ENCODE peak calls at places on chromosomes 6 and 20, in five cellular contexts. One of them, this sample, is unnamed.

GRCh38 chr20:4082406-4083102 is 67.2 kb upstream of the RNF24 start:
- DNase-seq in endothelial cell of umbilical vein: no peak
- DNase-seq in PC-3: peak; percentile 25
- DNase-seq in H1: no peak
- DNase-seq in fibroblast of lung: peak; percentile 83
- DNase-seq in this sample: peak; percentile 60

GRCh38 chr6:116764961-116765841 is at the start of gene FAM162B:
- DNase-seq in endothelial cell of umbilical vein: peak; percentile 36
- DNase-seq in PC-3: no peak
- DNase-seq in H1: peak; percentile 75
- DNase-seq in fibroblast of lung: peak; percentile 31
- DNase-seq in this sample: peak; percentile 45

GRCh38 chr6:52360601-52361346 is 1.2 kb upstream of the PAQR8 start:
- DNase-seq in endothelial cell of umbilical vein: no peak
- DNase-seq in PC-3: peak; percentile 56
- DNase-seq in H1: no peak
- DNase-seq in fibroblast of lung: no peak
- DNase-seq in this sample: no peak

GRCh38 chr6:140043762-140044378 is 669.4 kb upstream of the CITED2 start:
- DNase-seq in endothelial cell of umbilical vein: no peak
- DNase-seq in PC-3: peak; percentile 77
- DNase-seq in H1: no peak
- DNase-seq in fibroblast of lung: peak; percentile 67
- DNase-seq in this sample: peak; percentile 56

GRCh38 chr6:92922216-92922806 is 497.0 kb downstream of the EPHA7 start:
- DNase-seq in endothelial cell of umbilical vein: no peak
- DNase-seq in PC-3: no peak
- DNase-seq in H1: peak; percentile 41
- DNase-seq in fibroblast of lung: no peak
- DNase-seq in this sample: no peak

GRCh38 chr6:84061613-84062398 is 28.2 kb downstream of the MRAP2 start:
- DNase-seq in endothelial cell of umbilical vein: no peak
- DNase-seq in PC-3: no peak
- DNase-seq in H1: no peak
- DNase-seq in fibroblast of lung: no peak
- DNase-seq in this sample: no peak

GRCh38 chr6:139372326-139373153 is 1.9 kb downstream of the CITED2 start:
- DNase-seq in endothelial cell of umbilical vein: peak; percentile 43
- DNase-seq in PC-3: peak; percentile 10
- DNase-seq in H1: no peak
- DNase-seq in fibroblast of lung: peak; percentile 24
- DNase-seq in this sample: peak; percentile 36

GRCh38 chr6:4568138-4568537 is 208.1 kb upstream of the CDYL start:
- DNase-seq in endothelial cell of umbilical vein: no peak
- DNase-seq in PC-3: no peak
- DNase-seq in H1: peak; percentile 22
- DNase-seq in fibroblast of lung: no peak
- DNase-seq in this sample: no peak

GRCh38 chr20:62922451-62922921 is 3.8 kb downstream of the DIDO1 start:
- DNase-seq in endothelial cell of umbilical vein: no peak
- DNase-seq in PC-3: no peak
- DNase-seq in H1: no peak
- DNase-seq in fibroblast of lung: no peak
- DNase-seq in this sample: peak; percentile 19

GRCh38 chr6:1094306-1094705 is 217.6 kb upstream of the FOXQ1 start:
- DNase-seq in endothelial cell of umbilical vein: no peak
- DNase-seq in PC-3: no peak
- DNase-seq in H1: no peak
- DNase-seq in fibroblast of lung: no peak
- DNase-seq in this sample: peak; percentile 73

GRCh38 chr6:36067374-36068011 is 39.9 kb downstream of the MAPK14 start:
- DNase-seq in endothelial cell of umbilical vein: peak; percentile 30
- DNase-seq in PC-3: no peak
- DNase-seq in H1: no peak
- DNase-seq in fibroblast of lung: peak; percentile 63
- DNase-seq in this sample: peak; percentile 51

GRCh38 chr6:36387440-36388303 is at the start of gene ETV7:
- DNase-seq in endothelial cell of umbilical vein: no peak
- DNase-seq in PC-3: peak; percentile 20
- DNase-seq in H1: peak; percentile 59
- DNase-seq in fibroblast of lung: peak; percentile 22
- DNase-seq in this sample: peak; percentile 70

GRCh38 chr20:47102629-47103028 is 208.0 kb downstream of the EYA2 start:
- DNase-seq in endothelial cell of umbilical vein: no peak
- DNase-seq in PC-3: no peak
- DNase-seq in H1: no peak
- DNase-seq in fibroblast of lung: no peak
- DNase-seq in this sample: peak; percentile 45

GRCh38 chr6:148501178-148501590 is 158.5 kb downstream of the SASH1 start:
- DNase-seq in endothelial cell of umbilical vein: no peak
- DNase-seq in PC-3: peak; percentile 87
- DNase-seq in H1: no peak
- DNase-seq in fibroblast of lung: peak; percentile 98
- DNase-seq in this sample: peak; percentile 99

GRCh38 chr6:7143161-7143974 is 35.6 kb downstream of the RREB1 start:
- DNase-seq in endothelial cell of umbilical vein: no peak
- DNase-seq in PC-3: no peak
- DNase-seq in H1: no peak
- DNase-seq in fibroblast of lung: no peak
- DNase-seq in this sample: peak; percentile 68

GRCh38 chr6:116682334-116682712 is 1.3 kb downstream of the KPNA5 start:
- DNase-seq in endothelial cell of umbilical vein: peak; percentile 39
- DNase-seq in PC-3: peak; percentile 16
- DNase-seq in H1: no peak
- DNase-seq in fibroblast of lung: peak; percentile 68
- DNase-seq in this sample: peak; percentile 56

GRCh38 chr20:63066506-63067265 is 59.9 kb upstream of the BHLHE23 start:
- DNase-seq in endothelial cell of umbilical vein: no peak
- DNase-seq in PC-3: no peak
- DNase-seq in H1: no peak
- DNase-seq in fibroblast of lung: no peak
- DNase-seq in this sample: no peak

GRCh38 chr6:50850223-50850751 is 31.6 kb downstream of the TFAP2B start:
- DNase-seq in endothelial cell of umbilical vein: no peak
- DNase-seq in PC-3: peak; percentile 40
- DNase-seq in H1: peak; percentile 73
- DNase-seq in fibroblast of lung: no peak
- DNase-seq in this sample: no peak

GRCh38 chr6:168300975-168301647 is 18.5 kb downstream of the DACT2 start:
- DNase-seq in endothelial cell of umbilical vein: no peak
- DNase-seq in PC-3: no peak
- DNase-seq in H1: no peak
- DNase-seq in fibroblast of lung: no peak
- DNase-seq in this sample: no peak

GRCh38 chr6:151118453-151119123 is 121.2 kb upstream of the AKAP12 start:
- DNase-seq in endothelial cell of umbilical vein: no peak
- DNase-seq in PC-3: no peak
- DNase-seq in H1: no peak
- DNase-seq in fibroblast of lung: no peak
- DNase-seq in this sample: no peak

GRCh38 chr6:34922177-34922663 is 33.2 kb downstream of the ANKS1A start:
- DNase-seq in endothelial cell of umbilical vein: peak; percentile 13
- DNase-seq in PC-3: peak; percentile 74
- DNase-seq in H1: no peak
- DNase-seq in fibroblast of lung: peak; percentile 71
- DNase-seq in this sample: peak; percentile 87

GRCh38 chr20:17681741-17682102 is 320 bp downstream of the RRBP1 start:
- DNase-seq in endothelial cell of umbilical vein: no peak
- DNase-seq in PC-3: no peak
- DNase-seq in H1: no peak
- DNase-seq in fibroblast of lung: no peak
- DNase-seq in this sample: no peak

GRCh38 chr6:2192971-2193370 is 52.4 kb downstream of the GMDS start:
- DNase-seq in endothelial cell of umbilical vein: no peak
- DNase-seq in PC-3: no peak
- DNase-seq in H1: no peak
- DNase-seq in fibroblast of lung: no peak
- DNase-seq in this sample: no peak

GRCh38 chr6:146593978-146594377 is 4.8 kb upstream of the ADGB start:
- DNase-seq in endothelial cell of umbilical vein: no peak
- DNase-seq in PC-3: no peak
- DNase-seq in H1: no peak
- DNase-seq in fibroblast of lung: no peak
- DNase-seq in this sample: no peak

GRCh38 chr20:9253140-9253539 is 184.3 kb downstream of the PLCB4 start:
- DNase-seq in endothelial cell of umbilical vein: no peak
- DNase-seq in PC-3: no peak
- DNase-seq in H1: no peak
- DNase-seq in fibroblast of lung: no peak
- DNase-seq in this sample: no peak

GRCh38 chr6:166552600-166552999 is 33.9 kb downstream of the RAMACL start:
- DNase-seq in endothelial cell of umbilical vein: no peak
- DNase-seq in PC-3: no peak
- DNase-seq in H1: no peak
- DNase-seq in fibroblast of lung: no peak
- DNase-seq in this sample: no peak

GRCh38 chr20:53723621-53724020 is 130.0 kb upstream of the ZNF217 start:
- DNase-seq in endothelial cell of umbilical vein: peak; percentile 64
- DNase-seq in PC-3: no peak
- DNase-seq in H1: no peak
- DNase-seq in fibroblast of lung: no peak
- DNase-seq in this sample: no peak

GRCh38 chr20:32007787-32008616 is 2.2 kb upstream of the CCM2L start:
- DNase-seq in endothelial cell of umbilical vein: peak; percentile 80
- DNase-seq in PC-3: no peak
- DNase-seq in H1: peak; percentile 62
- DNase-seq in fibroblast of lung: no peak
- DNase-seq in this sample: no peak

GRCh38 chr6:33123732-33124524 is 48.1 kb downstream of the HLA-DPB1 start:
- DNase-seq in endothelial cell of umbilical vein: no peak
- DNase-seq in PC-3: peak; percentile 84
- DNase-seq in H1: no peak
- DNase-seq in fibroblast of lung: peak; percentile 14
- DNase-seq in this sample: peak; percentile 50

DNA sequence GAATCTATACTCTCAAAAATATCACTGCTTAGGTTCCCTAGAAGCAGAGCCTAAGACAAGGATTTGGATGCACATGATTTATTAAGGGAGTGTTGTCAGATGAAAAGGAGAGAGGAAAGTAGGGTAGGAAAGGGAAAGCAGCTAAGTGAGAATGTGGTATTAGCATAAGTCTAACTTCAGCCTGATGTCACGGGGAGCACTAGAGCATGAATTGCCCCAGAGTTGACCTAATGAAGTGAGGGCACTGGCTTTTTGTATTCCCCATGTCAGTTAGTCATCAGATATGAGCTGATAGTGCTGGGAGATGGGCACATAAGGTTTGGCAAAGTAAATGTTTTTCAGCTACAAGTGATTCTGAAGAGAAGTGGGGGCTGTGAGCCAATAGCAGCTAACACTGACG is 129.0 kb upstream of the THEMIS start:
- DNase-seq in endothelial cell of umbilical vein: no peak
- DNase-seq in PC-3: no peak
- DNase-seq in H1: no peak
- DNase-seq in fibroblast of lung: no peak
- DNase-seq in this sample: no peak
- H3K9ac ChIP-seq in endothelial cell of umbilical vein: no peak overlapping the region
- H3K9ac ChIP-seq in PC-3: no peak overlapping the region
- H3K9ac ChIP-seq in H1: no peak overlapping the region
- H3K9ac ChIP-seq in fibroblast of lung: no peak overlapping the region
- H3K9ac ChIP-seq in this sample: no peak overlapping the region

DNA sequence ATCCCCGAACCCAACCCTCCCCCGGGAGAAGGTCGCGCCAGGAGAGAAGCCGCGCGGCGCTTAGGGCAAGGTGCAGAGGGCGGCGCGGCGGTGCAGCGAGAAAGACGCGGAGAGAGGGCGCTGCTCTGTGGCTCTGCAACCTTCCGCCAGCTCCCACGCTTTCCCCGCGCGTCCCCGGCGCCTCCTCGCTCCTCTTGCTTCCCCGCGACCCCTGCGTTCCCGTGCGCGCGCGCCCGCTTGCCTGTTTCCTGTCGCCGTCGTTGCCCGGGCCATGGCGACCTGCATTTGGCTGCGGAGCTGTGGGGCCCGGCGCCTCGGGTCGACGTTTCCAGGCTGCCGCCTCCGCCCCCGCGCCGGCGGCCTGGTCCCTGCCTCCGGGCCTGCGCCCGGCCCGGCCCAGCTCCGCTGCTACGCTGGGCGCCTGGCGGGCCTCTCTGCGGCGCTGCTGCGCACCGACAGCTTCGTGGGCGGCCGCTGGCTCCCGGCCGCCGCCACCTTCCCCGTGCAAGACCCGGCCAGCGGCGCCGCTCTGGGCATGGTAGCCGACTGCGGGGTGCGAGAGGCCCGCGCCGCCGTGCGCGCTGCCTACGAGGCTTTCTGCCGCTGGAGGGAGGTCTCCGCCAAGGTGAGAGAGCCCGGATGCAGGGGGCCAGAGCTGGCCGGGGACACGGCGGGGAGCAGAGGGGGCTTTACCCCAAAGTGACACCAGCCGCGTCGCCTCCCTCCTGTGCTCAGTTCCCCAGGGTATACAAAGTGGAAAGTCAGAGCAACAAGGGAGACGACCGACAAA is at the start of gene ALDH5A1:
- DNase-seq in endothelial cell of umbilical vein: peak; percentile 50
- DNase-seq in PC-3: peak; percentile 62
- DNase-seq in H1: peak; percentile 84
- DNase-seq in fibroblast of lung: peak; percentile 72
- DNase-seq in this sample: peak; percentile 82
- TF ChIP-seq EZH2 in endothelial cell of umbilical vein: peak; percentile 23
- TF ChIP-seq EZH2 in PC-3: no peak
- TF ChIP-seq EZH2 in H1: peak; percentile 19
- TF ChIP-seq EZH2 in fibroblast of lung: no peak
- TF ChIP-seq EZH2 in this sample: no peak

DNA sequence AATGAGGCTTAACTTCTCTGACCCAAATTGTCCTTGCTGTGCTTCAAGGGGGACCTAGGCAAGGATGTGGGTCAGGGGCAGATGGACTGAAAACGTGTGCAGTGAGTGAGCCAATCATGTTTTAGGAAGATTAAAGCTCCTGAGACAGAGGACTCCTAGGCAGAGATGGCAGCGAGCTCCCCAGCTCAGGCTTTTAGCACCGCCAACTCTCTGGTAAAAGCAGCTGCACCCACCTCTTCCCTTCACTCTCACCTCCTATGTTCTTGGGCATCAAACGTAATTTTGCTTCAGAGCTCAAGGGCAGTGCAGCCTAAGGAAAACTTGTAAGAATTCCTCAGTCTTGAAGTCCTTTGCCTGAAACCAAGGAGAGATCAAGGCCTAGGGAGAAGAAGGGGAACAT is 10.3 kb downstream of the RPP21 start:
- DNase-seq in endothelial cell of umbilical vein: no peak
- DNase-seq in PC-3: no peak
- DNase-seq in H1: no peak
- DNase-seq in fibroblast of lung: no peak
- DNase-seq in this sample: no peak
- H3K27me3 ChIP-seq in endothelial cell of umbilical vein: peaks cover 23% of the 10 kb centered on the region
- H3K27me3 ChIP-seq in PC-3: peaks cover 21% of the 10 kb centered on the region
- H3K27me3 ChIP-seq in H1: no peaks in the 10 kb centered on the region
- H3K27me3 ChIP-seq in fibroblast of lung: peaks cover 21% of the 10 kb centered on the region
- H3K27me3 ChIP-seq in this sample: peaks cover 26% of the 10 kb centered on the region

GRCh38 chr6:11586117-11586516 is 48.6 kb downstream of the TMEM170B start:
- DNase-seq in endothelial cell of umbilical vein: no peak
- DNase-seq in PC-3: peak; percentile 18
- DNase-seq in H1: no peak
- DNase-seq in fibroblast of lung: peak; percentile 50
- DNase-seq in this sample: no peak
- H3K9ac ChIP-seq in endothelial cell of umbilical vein: peak overlapping the region; percentile 60
- H3K9ac ChIP-seq in PC-3: no peak overlapping the region
- H3K9ac ChIP-seq in H1: no peak overlapping the region
- H3K9ac ChIP-seq in fibroblast of lung: peak overlapping the region; percentile 26
- H3K9ac ChIP-seq in this sample: peak overlapping the region; percentile 29